ENCODE peak calls at places on chromosomes 12 and 14, in seven cellular contexts. One of them, this sample, is unnamed.

GRCh38 chr14:95365401-95365800 is 45.7 kb upstream of the CLMN start:
- DNase-seq in HCT116: no peak
- DNase-seq in prostate gland: no peak
- DNase-seq in GM23338: no peak
- DNase-seq in K562: no peak
- DNase-seq in stomach: no peak
- DNase-seq in upper lobe of left lung: no peak
- DNase-seq in this sample: no peak

GRCh38 chr12:80484778-80485177 is 40.7 kb downstream of the PTPRQ start:
- DNase-seq in HCT116: no peak
- DNase-seq in prostate gland: no peak
- DNase-seq in GM23338: no peak
- DNase-seq in K562: no peak
- DNase-seq in stomach: no peak
- DNase-seq in upper lobe of left lung: no peak
- DNase-seq in this sample: no peak

GRCh38 chr12:123057505-123058265 is 77.2 kb downstream of the ARL6IP4 start:
- DNase-seq in HCT116: no peak
- DNase-seq in prostate gland: no peak
- DNase-seq in GM23338: no peak
- DNase-seq in K562: no peak
- DNase-seq in stomach: no peak
- DNase-seq in upper lobe of left lung: peak; percentile 86
- DNase-seq in this sample: no peak

GRCh38 chr12:132559652-132560420 is 50.5 kb downstream of the LRCOL1 start:
- DNase-seq in HCT116: peak; percentile 18
- DNase-seq in prostate gland: peak; percentile 29
- DNase-seq in GM23338: peak; percentile 79
- DNase-seq in K562: peak; percentile 81
- DNase-seq in stomach: peak; percentile 49
- DNase-seq in upper lobe of left lung: no peak
- DNase-seq in this sample: peak; percentile 51

GRCh38 chr12:116539361-116539771 is 19.8 kb upstream of the MAP1LC3B2 start:
- DNase-seq in HCT116: no peak
- DNase-seq in prostate gland: peak; percentile 37
- DNase-seq in GM23338: no peak
- DNase-seq in K562: no peak
- DNase-seq in stomach: no peak
- DNase-seq in upper lobe of left lung: no peak
- DNase-seq in this sample: no peak

GRCh38 chr12:31393004-31393550 is 67.1 kb upstream of the SINHCAF start:
- DNase-seq in HCT116: no peak
- DNase-seq in prostate gland: peak; percentile 48
- DNase-seq in GM23338: no peak
- DNase-seq in K562: no peak
- DNase-seq in stomach: no peak
- DNase-seq in upper lobe of left lung: no peak
- DNase-seq in this sample: no peak

GRCh38 chr12:110776410-110776809 is 33.7 kb upstream of the PPP1CC start:
- DNase-seq in HCT116: no peak
- DNase-seq in prostate gland: no peak
- DNase-seq in GM23338: no peak
- DNase-seq in K562: no peak
- DNase-seq in stomach: no peak
- DNase-seq in upper lobe of left lung: no peak
- DNase-seq in this sample: peak; percentile 17

GRCh38 chr12:48159976-48160525 is 2.7 kb upstream of the ASB8 start:
- DNase-seq in HCT116: no peak
- DNase-seq in prostate gland: no peak
- DNase-seq in GM23338: no peak
- DNase-seq in K562: no peak
- DNase-seq in stomach: no peak
- DNase-seq in upper lobe of left lung: no peak
- DNase-seq in this sample: no peak

GRCh38 chr14:32709072-32709471 is 229.6 kb upstream of the NPAS3 start:
- DNase-seq in HCT116: no peak
- DNase-seq in prostate gland: peak; percentile 6
- DNase-seq in GM23338: no peak
- DNase-seq in K562: no peak
- DNase-seq in stomach: no peak
- DNase-seq in upper lobe of left lung: no peak
- DNase-seq in this sample: no peak

GRCh38 chr12:116718578-116719454 is 19.1 kb downstream of the SPRING1 start:
- DNase-seq in HCT116: no peak
- DNase-seq in prostate gland: no peak
- DNase-seq in GM23338: no peak
- DNase-seq in K562: no peak
- DNase-seq in stomach: no peak
- DNase-seq in upper lobe of left lung: no peak
- DNase-seq in this sample: no peak

GRCh38 chr12:123928274-123928865 is 44.3 kb downstream of the CCDC92 start:
- DNase-seq in HCT116: no peak
- DNase-seq in prostate gland: no peak
- DNase-seq in GM23338: no peak
- DNase-seq in K562: peak; percentile 28
- DNase-seq in stomach: no peak
- DNase-seq in upper lobe of left lung: no peak
- DNase-seq in this sample: no peak

GRCh38 chr14:104688755-104689619 is at the start of gene INF2:
- DNase-seq in HCT116: no peak
- DNase-seq in prostate gland: peak; percentile 50
- DNase-seq in GM23338: peak; percentile 77
- DNase-seq in K562: peak; percentile 72
- DNase-seq in stomach: peak; percentile 72
- DNase-seq in upper lobe of left lung: peak; percentile 59
- DNase-seq in this sample: peak; percentile 80

GRCh38 chr12:48993787-48994186 is 5.4 kb downstream of the DDN start:
- DNase-seq in HCT116: no peak
- DNase-seq in prostate gland: no peak
- DNase-seq in GM23338: no peak
- DNase-seq in K562: no peak
- DNase-seq in stomach: no peak
- DNase-seq in upper lobe of left lung: no peak
- DNase-seq in this sample: no peak

GRCh38 chr12:108614639-108615038 is 16.8 kb upstream of the TMEM119 start:
- DNase-seq in HCT116: no peak
- DNase-seq in prostate gland: no peak
- DNase-seq in GM23338: no peak
- DNase-seq in K562: no peak
- DNase-seq in stomach: no peak
- DNase-seq in upper lobe of left lung: no peak
- DNase-seq in this sample: no peak

GRCh38 chr12:51752490-51752889 is 96.0 kb downstream of the FIGNL2 start:
- DNase-seq in HCT116: no peak
- DNase-seq in prostate gland: no peak
- DNase-seq in GM23338: no peak
- DNase-seq in K562: peak; percentile 8
- DNase-seq in stomach: peak; percentile 30
- DNase-seq in upper lobe of left lung: peak; percentile 56
- DNase-seq in this sample: peak; percentile 27

GRCh38 chr12:10031771-10032175 is 1.3 kb downstream of the CLEC9A start:
- DNase-seq in HCT116: no peak
- DNase-seq in prostate gland: no peak
- DNase-seq in GM23338: peak; percentile 67
- DNase-seq in K562: no peak
- DNase-seq in stomach: no peak
- DNase-seq in upper lobe of left lung: no peak
- DNase-seq in this sample: no peak

GRCh38 chr14:24343795-24344660 is 4.2 kb upstream of the RIPK3 start:
- DNase-seq in HCT116: no peak
- DNase-seq in prostate gland: no peak
- DNase-seq in GM23338: no peak
- DNase-seq in K562: no peak
- DNase-seq in stomach: no peak
- DNase-seq in upper lobe of left lung: no peak
- DNase-seq in this sample: no peak

GRCh38 chr12:12745576-12746211 is 28.5 kb downstream of the CDKN1B start:
- DNase-seq in HCT116: no peak
- DNase-seq in prostate gland: no peak
- DNase-seq in GM23338: no peak
- DNase-seq in K562: no peak
- DNase-seq in stomach: no peak
- DNase-seq in upper lobe of left lung: no peak
- DNase-seq in this sample: no peak

GRCh38 chr14:80003138-80003537 is 208.2 kb downstream of the DIO2 start:
- DNase-seq in HCT116: no peak
- DNase-seq in prostate gland: peak; percentile 22
- DNase-seq in GM23338: no peak
- DNase-seq in K562: no peak
- DNase-seq in stomach: no peak
- DNase-seq in upper lobe of left lung: no peak
- DNase-seq in this sample: no peak

DNA sequence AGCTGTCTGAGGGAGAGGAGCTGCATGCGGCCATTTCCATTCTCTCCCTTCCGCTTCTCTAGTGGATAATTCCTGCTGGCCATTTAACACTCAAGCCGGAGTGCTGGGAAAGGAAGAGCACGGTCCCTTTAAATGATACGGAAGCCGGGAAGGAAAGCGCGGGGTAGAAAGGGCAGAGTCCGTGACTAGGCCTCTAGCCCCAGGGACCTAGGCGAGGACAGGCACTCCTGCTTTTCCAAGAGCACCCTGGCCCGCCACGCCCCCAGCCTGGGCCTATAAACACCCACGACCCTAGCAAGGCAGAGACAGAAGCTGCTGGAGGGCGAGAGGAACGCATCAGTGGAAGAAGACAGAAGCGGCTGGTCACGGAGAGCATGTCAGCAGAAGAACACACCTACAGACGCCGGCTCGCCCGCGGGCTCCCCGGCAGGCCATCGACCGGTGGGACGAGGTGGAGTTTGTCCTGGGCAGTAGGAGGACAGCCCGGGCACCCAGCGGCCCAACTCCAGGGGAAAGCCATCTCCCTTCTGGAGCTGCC is 1206.6 kb upstream of the TMEM132C start:
- DNase-seq in HCT116: peak; percentile 80
- DNase-seq in prostate gland: no peak
- DNase-seq in GM23338: no peak
- DNase-seq in K562: peak; percentile 92
- DNase-seq in stomach: no peak
- DNase-seq in upper lobe of left lung: no peak
- DNase-seq in this sample: peak; percentile 70
- TF ChIP-seq POLR2AphosphoS5 in HCT116: peak; percentile 97
- TF ChIP-seq POLR2AphosphoS5 in prostate gland: no peak
- TF ChIP-seq POLR2AphosphoS5 in GM23338: no peak
- TF ChIP-seq POLR2AphosphoS5 in K562: peak; percentile 83
- TF ChIP-seq POLR2AphosphoS5 in stomach: no peak
- TF ChIP-seq POLR2AphosphoS5 in upper lobe of left lung: no peak
- TF ChIP-seq POLR2AphosphoS5 in this sample: no peak

DNA sequence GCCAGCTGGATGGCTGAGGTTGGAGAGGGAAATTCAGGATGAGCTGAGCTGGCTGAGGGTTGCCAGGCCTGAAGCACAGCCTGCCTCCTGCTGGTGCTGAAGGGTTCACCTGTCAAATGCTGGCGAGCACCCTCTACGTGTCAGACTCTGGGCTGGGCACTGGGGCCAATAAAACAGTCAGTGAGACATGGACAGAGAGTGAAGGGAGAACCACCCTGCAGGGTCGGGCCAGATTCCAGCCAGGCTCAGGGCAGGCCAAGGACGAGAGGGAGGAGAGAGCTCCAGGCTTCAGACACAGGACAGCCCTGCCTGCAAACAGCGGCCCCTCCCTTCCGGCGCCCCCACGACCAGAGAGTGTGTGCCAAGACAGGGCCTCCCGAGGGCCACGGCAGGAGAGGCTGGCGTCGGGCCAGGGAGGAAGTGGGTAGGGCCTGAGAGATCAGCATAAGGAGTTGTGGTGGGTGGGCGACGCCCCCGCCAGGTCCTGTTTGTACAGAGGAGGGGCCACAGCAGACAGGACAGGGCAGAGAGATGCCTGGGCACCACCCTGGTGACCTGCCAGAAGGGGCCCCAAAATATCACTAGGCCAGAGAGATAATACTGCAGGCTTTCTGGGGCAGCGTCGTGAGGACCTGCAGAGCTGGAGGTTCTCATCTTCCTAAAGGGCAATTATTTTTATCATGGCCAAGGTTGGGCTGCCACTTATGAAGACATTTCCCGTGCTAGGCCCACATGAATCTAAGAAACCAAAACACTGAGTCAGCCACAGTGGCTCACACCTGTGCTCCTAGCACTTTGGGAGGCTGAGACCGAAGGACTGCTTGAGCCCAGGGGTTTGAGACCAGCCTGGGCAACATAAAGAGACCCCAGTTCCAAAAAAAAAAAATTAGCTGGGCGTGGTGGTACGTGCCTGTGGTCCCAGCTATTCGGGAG is 73.1 kb upstream of the GPR68 start:
- DNase-seq in HCT116: no peak
- DNase-seq in prostate gland: peak; percentile 81
- DNase-seq in GM23338: no peak
- DNase-seq in K562: no peak
- DNase-seq in stomach: peak; percentile 83
- DNase-seq in upper lobe of left lung: peak; percentile 83
- DNase-seq in this sample: peak; percentile 87
- TF ChIP-seq POLR2AphosphoS5 in HCT116: no peak
- TF ChIP-seq POLR2AphosphoS5 in prostate gland: peak; percentile 71
- TF ChIP-seq POLR2AphosphoS5 in GM23338: no peak
- TF ChIP-seq POLR2AphosphoS5 in K562: no peak
- TF ChIP-seq POLR2AphosphoS5 in stomach: no peak
- TF ChIP-seq POLR2AphosphoS5 in upper lobe of left lung: peak; percentile 51
- TF ChIP-seq POLR2AphosphoS5 in this sample: no peak

DNA sequence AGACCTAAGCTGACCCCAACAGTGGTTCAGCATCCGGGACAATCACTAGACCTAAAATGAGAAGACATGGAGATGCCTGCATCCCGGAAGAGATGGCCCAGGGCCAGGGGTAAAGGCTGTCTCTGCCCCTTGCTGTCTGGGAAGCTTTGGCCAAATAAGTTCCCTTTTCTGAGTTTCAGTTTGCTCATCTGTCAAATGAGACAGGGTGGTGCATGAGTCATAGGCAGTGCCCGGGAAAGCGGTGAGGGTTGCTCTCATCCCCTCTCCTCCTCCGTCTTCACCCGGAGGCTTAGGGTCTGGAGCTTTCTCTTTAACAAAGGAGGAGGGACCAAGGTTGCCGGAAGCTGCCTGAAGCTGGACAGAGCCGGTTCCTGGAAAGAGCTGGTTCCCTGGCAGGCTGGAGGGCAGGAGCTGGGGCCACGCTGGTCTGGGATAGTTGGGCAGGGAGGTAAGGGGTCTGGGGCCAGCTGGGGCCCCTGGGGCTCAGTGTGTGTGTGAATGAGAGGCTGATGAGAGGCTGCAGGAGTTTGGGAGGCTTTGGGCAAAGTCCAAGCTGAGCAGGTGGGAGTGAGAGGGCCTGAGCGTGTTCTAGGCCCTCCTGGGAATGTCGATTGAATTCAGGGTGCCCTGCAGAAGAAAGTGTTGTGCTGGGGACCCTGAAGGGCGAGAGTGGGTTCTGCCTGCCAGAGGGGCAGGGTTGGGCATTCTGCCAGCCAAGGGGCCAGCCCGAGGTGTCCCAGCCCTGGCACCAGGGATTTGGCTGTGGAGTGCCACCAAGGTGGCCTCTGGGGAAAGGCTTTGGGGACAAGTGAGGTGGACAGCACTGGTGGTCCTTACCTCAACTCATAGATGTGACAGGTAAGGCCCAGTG is at the start of gene SDSL:
- DNase-seq in HCT116: peak; percentile 48
- DNase-seq in prostate gland: peak; percentile 49
- DNase-seq in GM23338: peak; percentile 59
- DNase-seq in K562: peak; percentile 89
- DNase-seq in stomach: peak; percentile 73
- DNase-seq in upper lobe of left lung: peak; percentile 83
- DNase-seq in this sample: peak; percentile 74
- TF ChIP-seq POLR2AphosphoS5 in HCT116: peak; percentile 93
- TF ChIP-seq POLR2AphosphoS5 in prostate gland: peak; percentile 50
- TF ChIP-seq POLR2AphosphoS5 in GM23338: no peak
- TF ChIP-seq POLR2AphosphoS5 in K562: peak; percentile 77
- TF ChIP-seq POLR2AphosphoS5 in stomach: no peak
- TF ChIP-seq POLR2AphosphoS5 in upper lobe of left lung: peak; percentile 31
- TF ChIP-seq POLR2AphosphoS5 in this sample: peak; percentile 49

GRCh38 chr14:75202671-75203070 is 26.3 kb upstream of the TMED10 start:
- DNase-seq in HCT116: no peak
- DNase-seq in prostate gland: no peak
- DNase-seq in GM23338: no peak
- DNase-seq in K562: no peak
- DNase-seq in stomach: no peak
- DNase-seq in upper lobe of left lung: no peak
- DNase-seq in this sample: no peak
- TF ChIP-seq POLR2AphosphoS5 in HCT116: no peak
- TF ChIP-seq POLR2AphosphoS5 in prostate gland: no peak
- TF ChIP-seq POLR2AphosphoS5 in GM23338: no peak
- TF ChIP-seq POLR2AphosphoS5 in K562: no peak
- TF ChIP-seq POLR2AphosphoS5 in stomach: no peak
- TF ChIP-seq POLR2AphosphoS5 in upper lobe of left lung: no peak
- TF ChIP-seq POLR2AphosphoS5 in this sample: no peak

This sample was measured in transverse colon.